ENCODE peak calls at places on chromosomes 3 and 15, in four cellular contexts. Q is epithelial cell of esophagus, T is suprapubic skin, N is stomach. J is an unnamed sample.

GRCh38 chr3:23430781-23431423 is 227.8 kb downstream of the UBE2E2 start:
- DNase-seq in Q (no peak), T (no peak), N (no peak), J (no peak)

GRCh38 chr3:169952045-169952444 is 14.6 kb upstream of the SEC62 start:
- DNase-seq in Q (peak; percentile 39), T (no peak), N (no peak), J (no peak)

GRCh38 chr3:37262816-37263393 is 88.5 kb upstream of the LRRFIP2 start:
- DNase-seq in Q (peak; percentile 87), T (no peak), N (no peak), J (no peak)

GRCh38 chr15:65801229-65801813 is 9.2 kb upstream of the DENND4A start:
- DNase-seq in Q (no peak), T (no peak), N (no peak), J (no peak)

GRCh38 chr3:47089605-47090004 is 74.3 kb downstream of the SETD2 start:
- DNase-seq in Q (no peak), T (no peak), N (no peak), J (no peak)

GRCh38 chr3:17743660-17743995 is 1.2 kb upstream of the TBC1D5 start:
- DNase-seq in Q (no peak), T (no peak), N (no peak), J (no peak)

GRCh38 chr3:52270252-52270754 is 8.1 kb downstream of the WDR82 start:
- DNase-seq in Q (no peak), T (no peak), N (no peak), J (no peak)

GRCh38 chr3:65689436-65689835 is 349.3 kb downstream of the MAGI1 start:
- DNase-seq in Q (no peak), T (no peak), N (no peak), J (no peak)

GRCh38 chr3:71585891-71586809 is 2.6 kb upstream of the FOXP1 start:
- DNase-seq in Q (peak; percentile 61), T (no peak), N (no peak), J (no peak)

GRCh38 chr3:107045791-107046190 is 331.4 kb upstream of the CCDC54 start:
- DNase-seq in Q (peak; percentile 29), T (no peak), N (no peak), J (no peak)

GRCh38 chr15:64503197-64503596 is 42.8 kb downstream of the ZNF609 start:
- DNase-seq in Q (no peak), T (no peak), N (no peak), J (no peak)

GRCh38 chr15:100821327-100821726 is 58.3 kb upstream of the ALDH1A3 start:
- DNase-seq in Q (no peak), T (no peak), N (no peak), J (no peak)

GRCh38 chr3:63231556-63231955 is 46.6 kb upstream of the SYNPR start:
- DNase-seq in Q (no peak), T (no peak), N (no peak), J (no peak)

GRCh38 chr15:82298520-82298919 is 35.9 kb downstream of the SAXO2 start:
- DNase-seq in Q (peak; percentile 9), T (no peak), N (no peak), J (peak; percentile 26)

GRCh38 chr3:56860948-56861347 is 59.2 kb upstream of the ARHGEF3 start:
- DNase-seq in Q (no peak), T (no peak), N (no peak), J (no peak)

GRCh38 chr3:5565026-5565425 is 377.5 kb downstream of the EDEM1 start:
- DNase-seq in Q (no peak), T (no peak), N (no peak), J (no peak)

GRCh38 chr15:80835338-80835737 is 56.2 kb downstream of the CEMIP start:
- DNase-seq in Q (no peak), T (no peak), N (no peak), J (no peak)

GRCh38 chr15:64635486-64635815 is 139.9 kb downstream of the RBPMS2 start:
- DNase-seq in Q (peak; percentile 91), T (no peak), N (peak; percentile 44), J (peak; percentile 34)

GRCh38 chr15:63322541-63322940 is 45.1 kb downstream of the APH1B start:
- DNase-seq in Q (no peak), T (no peak), N (no peak), J (no peak)

GRCh38 chr3:194967126-194968117 is 281.7 kb downstream of the FAM43A start:
- DNase-seq in Q (no peak), T (no peak), N (peak; percentile 4), J (no peak)

GRCh38 chr3:37861540-37862051 is at the start of gene CTDSPL:
- DNase-seq in Q (peak; percentile 72), T (no peak), N (peak; percentile 62), J (peak; percentile 55)

GRCh38 chr15:76988874-76989780 is 5.8 kb upstream of the PSTPIP1 start:
- DNase-seq in Q (no peak), T (peak; percentile 45), N (no peak), J (no peak)

GRCh38 chr3:186965141-186965879 is 35.0 kb downstream of the ST6GAL1 start:
- DNase-seq in Q (no peak), T (no peak), N (no peak), J (no peak)

GRCh38 chr3:123027292-123028232 is at the start of gene SEMA5B:
- DNase-seq in Q (peak; percentile 32), T (no peak), N (peak; percentile 29), J (no peak)
- TF ChIP-seq CTCF in Q (no peak), T (peak; percentile 27), N (no peak), J (peak; percentile 12)

GRCh38 chr15:22902981-22903380 is 64.5 kb downstream of the NIPA2 start:
- DNase-seq in Q (no peak), T (no peak), N (no peak), J (no peak)

GRCh38 chr15:22902578-22902977 is 64.1 kb downstream of the NIPA2 start:
- DNase-seq in Q (no peak), T (no peak), N (no peak), J (no peak)

GRCh38 chr15:22903427-22903826 is 65.0 kb downstream of the NIPA2 start:
- DNase-seq in Q (no peak), T (no peak), N (no peak), J (no peak)

GRCh38 chr15:22904736-22905135 is 66.3 kb downstream of the NIPA2 start:
- DNase-seq in Q (no peak), T (no peak), N (no peak), J (no peak)

GRCh38 chr15:22903961-22904534 is 65.6 kb downstream of the NIPA2 start:
- DNase-seq in Q (no peak), T (no peak), N (peak; percentile 37), J (no peak)
- H3K4me3 ChIP-seq in Q (no peak overlapping the region), T (no peak overlapping the region), N (no peak overlapping the region), J (no peak overlapping the region)

DNA sequence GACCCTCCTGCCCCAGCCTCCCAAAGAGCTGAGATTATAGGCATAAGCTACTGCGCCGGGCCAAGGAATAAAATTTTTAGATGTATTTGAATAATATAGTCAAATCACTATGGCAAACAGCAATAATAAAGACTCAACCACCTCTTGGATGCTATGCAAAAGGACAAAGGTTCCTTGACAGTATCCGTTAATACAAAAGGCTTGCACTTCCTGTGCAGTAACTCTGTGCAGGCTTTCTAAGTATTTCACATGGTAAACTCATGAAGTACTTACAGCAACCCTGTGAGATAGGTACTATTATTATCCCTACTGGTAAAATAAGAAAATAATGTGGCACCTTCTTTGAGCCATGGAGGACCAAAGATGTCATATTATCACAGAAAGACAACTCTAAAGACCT is 86.8 kb downstream of the SHQ1 start:
- DNase-seq in Q (no peak), T (no peak), N (no peak), J (no peak)
- TF ChIP-seq CTCF in Q (no peak), T (no peak), N (no peak), J (no peak)

GRCh38 chr3:190486908-190487607 is 26.8 kb upstream of the IL1RAP start:
- DNase-seq in Q (no peak), T (no peak), N (no peak), J (no peak)
- H3K4me3 ChIP-seq in Q (no peak overlapping the region), T (no peak overlapping the region), N (no peak overlapping the region), J (no peak overlapping the region)

GRCh38 chr15:22226034-22226790 is 145.9 kb downstream of the OR4M2 start:
- DNase-seq in Q (no peak), T (no peak), N (no peak), J (no peak)

GRCh38 chr15:22227411-22227810 is 147.1 kb downstream of the OR4M2 start:
- DNase-seq in Q (no peak), T (no peak), N (no peak), J (no peak)

GRCh38 chr15:22229971-22230815 is 149.9 kb downstream of the OR4M2 start:
- DNase-seq in Q (no peak), T (no peak), N (no peak), J (no peak)

GRCh38 chr15:22227961-22228762 is 147.8 kb downstream of the OR4M2 start:
- DNase-seq in Q (no peak), T (no peak), N (no peak), J (no peak)

GRCh38 chr15:22224241-22224671 is 143.9 kb downstream of the OR4M2 start:
- DNase-seq in Q (no peak), T (no peak), N (no peak), J (no peak)
- TF ChIP-seq CTCF in Q (no peak), T (no peak), N (no peak), J (no peak)

GRCh38 chr15:61983087-61983486 is 77.2 kb downstream of the VPS13C start:
- DNase-seq in Q (peak; percentile 75), T (no peak), N (no peak), J (no peak)

GRCh38 chr15:61989698-61990097 is 70.5 kb downstream of the VPS13C start:
- DNase-seq in Q (no peak), T (no peak), N (no peak), J (no peak)

GRCh38 chr15:61992518-61992917 is 67.7 kb downstream of the VPS13C start:
- DNase-seq in Q (no peak), T (no peak), N (no peak), J (no peak)

GRCh38 chr15:61987824-61988223 is 72.4 kb downstream of the VPS13C start:
- DNase-seq in Q (no peak), T (no peak), N (no peak), J (no peak)
- H3K4me3 ChIP-seq in Q (no peak overlapping the region), T (no peak overlapping the region), N (no peak overlapping the region), J (no peak overlapping the region)

GRCh38 chr3:112990672-112991602 is at the start of gene GTPBP8:
- DNase-seq in Q (peak; percentile 91), T (peak; percentile 95), N (peak; percentile 92), J (peak; percentile 93)
- TF ChIP-seq CTCF in Q (peak; percentile 11), T (peak; percentile 25), N (no peak), J (no peak)

GRCh38 chr15:98843844-98844243 is 163.7 kb downstream of the PGPEP1L start:
- DNase-seq in Q (no peak), T (no peak), N (no peak), J (no peak)
- H3K4me3 ChIP-seq in Q (no peak overlapping the region), T (no peak overlapping the region), N (no peak overlapping the region), J (no peak overlapping the region)

J was measured in lung.